ENCODE peak calls at places on chromosomes 4 and X, in ten cellular contexts. T, O, B, G, X, E, U, L, J and W are unnamed samples.

GRCh38 chr4:138639018-138639876 is 376.3 kb upstream of the NOCT start:
- DNase-seq in L (no peak), T (peak; percentile 30), G (no peak), B (peak; percentile 30), O (no peak), E (no peak), J (no peak), X (no peak), U (no peak), W (no peak)

GRCh38 chr4:71944956-71945355 is 86.8 kb upstream of the NPFFR2 start:
- DNase-seq in E (no peak), J (no peak), U (no peak), B (no peak), O (no peak), T (no peak), L (no peak), G (no peak), X (no peak), W (no peak)

GRCh38 chrX:12949927-12950656 is 24.8 kb upstream of the TMSB4X start:
- DNase-seq in T (peak; percentile 86), L (no peak), U (peak; percentile 89), E (no peak), X (peak; percentile 62), G (peak; percentile 66), O (peak; percentile 87), B (peak; percentile 61), J (peak; percentile 71), W (no peak)

GRCh38 chr4:181821039-181822004 is 421.9 kb upstream of the TENM3 start:
- DNase-seq in O (no peak), X (no peak), E (no peak), J (no peak), B (peak; percentile 15), T (peak; percentile 8), G (no peak), L (peak; percentile 35), U (no peak), W (no peak)

GRCh38 chr4:106286611-106287010 is 29.4 kb downstream of the TBCK start:
- DNase-seq in L (no peak), O (no peak), T (no peak), G (no peak), E (no peak), X (no peak), B (no peak), J (no peak), U (no peak), W (no peak)

GRCh38 chrX:10167573-10167972 is 10.8 kb downstream of the CLCN4 start:
- DNase-seq in B (no peak), J (no peak), G (no peak), E (no peak), L (no peak), O (no peak), U (no peak), X (no peak), T (no peak), W (no peak)

GRCh38 chr4:4990857-4991540 is 28.3 kb downstream of the CYTL1 start:
- DNase-seq in G (no peak), J (peak; percentile 72), B (peak; percentile 69), O (peak; percentile 38), E (peak; percentile 18), X (peak; percentile 48), T (peak; percentile 95), U (no peak), L (no peak), W (no peak)

GRCh38 chrX:97547873-97548578 is 664.3 kb downstream of the RPA4 start:
- DNase-seq in E (no peak), B (no peak), X (no peak), L (no peak), U (no peak), J (no peak), T (peak; percentile 9), G (no peak), O (no peak), W (no peak)

GRCh38 chr4:42282081-42282901 is 115.0 kb upstream of the SHISA3 start:
- DNase-seq in O (peak; percentile 66), J (peak; percentile 29), U (peak; percentile 34), G (no peak), E (peak; percentile 17), B (peak; percentile 41), T (peak; percentile 40), X (peak; percentile 52), L (peak; percentile 85), W (peak; percentile 58)

GRCh38 chr4:128844931-128845330 is 35.4 kb downstream of the JADE1 start:
- DNase-seq in B (no peak), E (peak; percentile 80), U (peak; percentile 10), X (peak; percentile 92), O (peak; percentile 13), G (no peak), L (no peak), J (peak; percentile 64), T (no peak), W (no peak)